ENCODE peak calls at places on chromosome 2, in six cellular contexts. O is naive B cell, K is NCI-H2107, N is fibroblast of pulmonary artery, X is right cardiac atrium, S is GM12865. G is an unnamed sample.

GRCh38 chr2:138294451-138294850 is 207.1 kb upstream of the SPOPL start:
- DNase-seq in O (no peak), K (no peak), N (no peak), X (no peak), S (no peak), G (no peak)

GRCh38 chr2:98769784-98770183 is 38.9 kb upstream of the MGAT4A start:
- DNase-seq in O (no peak), K (peak), N (no peak), X (no peak), S (no peak), G (no peak)

GRCh38 chr2:138716183-138716582 is 64.0 kb downstream of the NXPH2 start:
- DNase-seq in O (no peak), K (no peak), N (no peak), X (no peak), S (peak), G (no peak)

GRCh38 chr2:46144133-46144800 is 152.9 kb upstream of the EPAS1 start:
- DNase-seq in O (no peak), K (no peak), N (no peak), X (no peak), S (no peak), G (no peak)

GRCh38 chr2:4898706-4899105 is 793.5 kb upstream of the SOX11 start:
- DNase-seq in O (no peak), K (no peak), N (peak), X (no peak), S (no peak), G (no peak)

GRCh38 chr2:149329470-149330126 is 789 bp upstream of the LYPD6 start:
- DNase-seq in O (no peak), K (peak), N (peak), X (peak), S (peak), G (no peak)

GRCh38 chr2:127465258-127465657 is 47.0 kb downstream of the PROC start:
- DNase-seq in O (no peak), K (no peak), N (no peak), X (no peak), S (no peak), G (no peak)

GRCh38 chr2:127201452-127201851 is 18.6 kb downstream of the CYP27C1 start:
- DNase-seq in O (no peak), K (no peak), N (no peak), X (no peak), S (no peak), G (no peak)

GRCh38 chr2:197383825-197384224 is 51.0 kb downstream of the SF3B1 start:
- DNase-seq in O (no peak), K (no peak), N (no peak), X (no peak), S (no peak), G (no peak)

GRCh38 chr2:177143444-177143843 is 69.2 kb upstream of the HNRNPA3 start:
- DNase-seq in O (no peak), K (no peak), N (peak), X (no peak), S (no peak), G (no peak)

GRCh38 chr2:160256511-160256910 is 56.4 kb upstream of the ITGB6 start:
- DNase-seq in O (no peak), K (no peak), N (no peak), X (no peak), S (no peak), G (no peak)

GRCh38 chr2:15867194-15868171 is 72.9 kb upstream of the MYCN start:
- DNase-seq in O (no peak), K (no peak), N (no peak), X (no peak), S (no peak), G (no peak)

GRCh38 chr2:104855174-104856085 is 1.5 kb downstream of the POU3F3 start:
- DNase-seq in O (no peak), K (no peak), N (no peak), X (no peak), S (no peak), G (no peak)

GRCh38 chr2:131076707-131077106 is 16.6 kb downstream of the FAM168B start:
- DNase-seq in O (no peak), K (no peak), N (peak), X (no peak), S (no peak), G (no peak)

GRCh38 chr2:216279459-216279858 is 92.8 kb downstream of the MARCHF4 start:
- DNase-seq in O (no peak), K (no peak), N (peak), X (no peak), S (no peak), G (no peak)

GRCh38 chr2:13725945-13726344 is 906.6 kb upstream of the LRATD1 start:
- DNase-seq in O (no peak), K (no peak), N (no peak), X (no peak), S (no peak), G (no peak)

GRCh38 chr2:18178736-18179349 is 300.4 kb downstream of the KCNS3 start:
- DNase-seq in O (peak), K (peak), N (peak), X (no peak), S (peak), G (peak)

GRCh38 chr2:207770602-207771404 is 1.1 kb upstream of the FZD5 start:
- DNase-seq in O (peak), K (no peak), N (no peak), X (peak), S (peak), G (no peak)

GRCh38 chr2:141766225-141766624 is 364.6 kb downstream of the LRP1B start:
- DNase-seq in O (no peak), K (no peak), N (no peak), X (no peak), S (no peak), G (no peak)

GRCh38 chr2:72719416-72719815 is 106.4 kb downstream of the EXOC6B start:
- DNase-seq in O (no peak), K (no peak), N (peak), X (no peak), S (no peak), G (no peak)

GRCh38 chr2:141029424-141030078 is 1101.3 kb downstream of the LRP1B start:
- DNase-seq in O (no peak), K (no peak), N (no peak), X (no peak), S (no peak), G (no peak)

GRCh38 chr2:168183308-168183997 is 63.9 kb downstream of the STK39 start:
- DNase-seq in O (no peak), K (no peak), N (no peak), X (no peak), S (no peak), G (no peak)

GRCh38 chr2:74564222-74564621 is 9.7 kb downstream of the DOK1 start:
- DNase-seq in O (no peak), K (no peak), N (peak), X (no peak), S (no peak), G (no peak)

GRCh38 chr2:209974566-209974965 is 27.9 kb upstream of the RPE start:
- DNase-seq in O (no peak), K (no peak), N (no peak), X (no peak), S (no peak), G (no peak)

GRCh38 chr2:143402462-143402861 is 273.2 kb downstream of the ARHGAP15 start:
- DNase-seq in O (no peak), K (no peak), N (no peak), X (no peak), S (no peak), G (no peak)

GRCh38 chr2:205617905-205618304 is 64.4 kb upstream of the NRP2 start:
- DNase-seq in O (no peak), K (no peak), N (no peak), X (no peak), S (no peak), G (no peak)

GRCh38 chr2:23385351-23385747 is 370 bp downstream of the KLHL29 start:
- DNase-seq in O (no peak), K (no peak), N (peak), X (peak), S (peak), G (no peak)

GRCh38 chr2:104790100-104790811 is 63.7 kb upstream of the POU3F3 start:
- DNase-seq in O (no peak), K (no peak), N (peak), X (peak), S (no peak), G (no peak)

GRCh38 chr2:43831438-43832294 is 7.0 kb downstream of the ABCG5 start:
- DNase-seq in O (no peak), K (no peak), N (no peak), X (peak), S (no peak), G (no peak)

GRCh38 chr2:21819475-21819874 is 695.7 kb downstream of the TDRD15 start:
- DNase-seq in O (no peak), K (no peak), N (peak), X (no peak), S (no peak), G (no peak)

GRCh38 chr2:18910843-18911242 is 321.5 kb upstream of the NT5C1B start:
- DNase-seq in O (no peak), K (no peak), N (peak), X (no peak), S (no peak), G (no peak)

GRCh38 chr2:69163109-69163508 is 150.1 kb downstream of the ANTXR1 start:
- DNase-seq in O (no peak), K (no peak), N (peak), X (no peak), S (peak), G (peak)

GRCh38 chr2:54331095-54331835 is 75.2 kb upstream of the TSPYL6 start:
- DNase-seq in O (peak), K (no peak), N (no peak), X (no peak), S (peak), G (no peak)

GRCh38 chr2:16101196-16101595 is 160.8 kb downstream of the MYCN start:
- DNase-seq in O (no peak), K (no peak), N (no peak), X (no peak), S (no peak), G (no peak)

G was measured in KG1.